ENCODE peak calls at places on chromosomes 1 and 21, in six cellular contexts. W is stimulated activated CD8-positive, alpha-beta memory T cell treated with anti-CD3 and anti-CD28 coated beads, Interleukin-15, amount 100 ng/mL, for 4 hours; O is ELF-1; V is activated CD4-positive, alpha-beta T cell treated with anti-CD3 and anti-CD28 coated beads for 36 hours; B is activated naive CD4-positive, alpha-beta T cell; F is CD4-positive, CD25-positive, alpha-beta regulatory T cell. L is an unnamed sample.

GRCh38 chr1:247402099-247402706 is 13.8 kb upstream of the NLRP3 start:
- DNase-seq in W (no peak), O (no peak), V (no peak), B (no peak), F (no peak), L (no peak)

GRCh38 chr1:183349201-183349711 is 68.9 kb downstream of the NMNAT2 start:
- DNase-seq in W (no peak), O (peak), V (no peak), B (no peak), F (no peak), L (peak)

GRCh38 chr1:241834733-241835377 is 13.1 kb upstream of the EXO1 start:
- DNase-seq in W (no peak), O (no peak), V (no peak), B (no peak), F (no peak), L (no peak)

GRCh38 chr1:240912821-240913220 is 300.9 kb upstream of the GREM2 start:
- DNase-seq in W (no peak), O (no peak), V (no peak), B (no peak), F (no peak), L (no peak)

GRCh38 chr21:46188226-46189212 is 4.3 kb upstream of the SPATC1L start:
- DNase-seq in W (no peak), O (peak), V (no peak), B (no peak), F (no peak), L (no peak)

GRCh38 chr1:214848101-214848500 is 234.4 kb upstream of the KCNK2 start:
- DNase-seq in W (no peak), O (no peak), V (no peak), B (no peak), F (no peak), L (no peak)

GRCh38 chr1:35564037-35564883 is 6.7 kb downstream of the NCDN start:
- DNase-seq in W (no peak), O (peak), V (peak), B (no peak), F (peak), L (no peak)

GRCh38 chr1:201904579-201904978 is 15.9 kb downstream of the SHISA4 start:
- DNase-seq in W (no peak), O (peak), V (no peak), B (no peak), F (no peak), L (no peak)

GRCh38 chr21:42299324-42300044 is 15.7 kb downstream of the TFF3 start:
- DNase-seq in W (no peak), O (no peak), V (peak), B (no peak), F (no peak), L (no peak)

GRCh38 chr1:184649500-184649899 is 105.2 kb downstream of the EDEM3 start:
- DNase-seq in W (no peak), O (no peak), V (no peak), B (no peak), F (no peak), L (no peak)

GRCh38 chr1:167136191-167136614 is 42.3 kb downstream of the STYXL2 start:
- DNase-seq in W (no peak), O (peak), V (no peak), B (no peak), F (no peak), L (no peak)

GRCh38 chr1:68207129-68207689 is 25.1 kb downstream of the WLS start:
- DNase-seq in W (no peak), O (no peak), V (no peak), B (no peak), F (no peak), L (no peak)

GRCh38 chr1:119720866-119721440 is 9.2 kb downstream of the PHGDH start:
- DNase-seq in W (no peak), O (no peak), V (no peak), B (no peak), F (no peak), L (no peak)

GRCh38 chr1:39657402-39657801 is 14.5 kb downstream of the NT5C1A start:
- DNase-seq in W (no peak), O (no peak), V (no peak), B (no peak), F (no peak), L (no peak)

GRCh38 chr1:46065405-46065804 is 67.0 kb downstream of the PIK3R3 start:
- DNase-seq in W (no peak), O (no peak), V (no peak), B (no peak), F (peak), L (no peak)

GRCh38 chr21:37294674-37295073 is 27.5 kb upstream of the VPS26C start:
- DNase-seq in W (no peak), O (no peak), V (no peak), B (no peak), F (no peak), L (no peak)

GRCh38 chr21:42093991-42094417 is 22.9 kb downstream of the UMODL1 start:
- DNase-seq in W (no peak), O (no peak), V (no peak), B (no peak), F (no peak), L (peak)

GRCh38 chr1:233512538-233512937 is 101.4 kb upstream of the KCNK1 start:
- DNase-seq in W (no peak), O (no peak), V (no peak), B (no peak), F (no peak), L (no peak)

GRCh38 chr1:64864018-64864945 is 102.1 kb downstream of the JAK1 start:
- DNase-seq in W (peak), O (no peak), V (peak), B (no peak), F (peak), L (peak)

GRCh38 chr1:162328507-162328906 is 48.1 kb downstream of the SPATA46 start:
- DNase-seq in W (no peak), O (no peak), V (no peak), B (no peak), F (no peak), L (no peak)

GRCh38 chr1:183129921-183130675 is 56.0 kb upstream of the LAMC2 start:
- DNase-seq in W (no peak), O (no peak), V (no peak), B (no peak), F (no peak), L (no peak)

GRCh38 chr1:241837901-241838300 is 10.1 kb upstream of the EXO1 start:
- DNase-seq in W (no peak), O (no peak), V (no peak), B (no peak), F (no peak), L (no peak)

GRCh38 chr1:191831572-191831971 is 326.7 kb upstream of the RGS18 start:
- DNase-seq in W (no peak), O (peak), V (no peak), B (no peak), F (no peak), L (no peak)

GRCh38 chr1:54949971-54950360 is 30.5 kb upstream of the TMEM61 start:
- DNase-seq in W (no peak), O (no peak), V (no peak), B (no peak), F (no peak), L (no peak)